ENCODE peak calls at places on chromosomes 12 and 14, in six cellular contexts. O, Q, V, T, A and Y are unnamed samples.

GRCh38 chr14:76257111-76257803 is 105.5 kb downstream of the GPATCH2L start:
- DNase-seq in V (peak; percentile 24), A (peak; percentile 22), T (no peak), O (no peak), Q (no peak), Y (no peak)

GRCh38 chr12:16088421-16088820 is 177.3 kb downstream of the DERA start:
- DNase-seq in V (no peak), O (no peak), T (no peak), Q (no peak), A (no peak), Y (no peak)

GRCh38 chr14:102124419-102124818 is 15.3 kb upstream of the WDR20 start:
- DNase-seq in O (no peak), A (no peak), Q (no peak), T (no peak), V (no peak), Y (no peak)

GRCh38 chr12:110371408-110372055 is 32.0 kb downstream of the ANAPC7 start:
- DNase-seq in A (no peak), O (no peak), Q (no peak), V (no peak), T (no peak), Y (no peak)

GRCh38 chr12:67650528-67651379 is 2.2 kb downstream of the DYRK2 start:
- DNase-seq in T (peak; percentile 20), O (no peak), Q (no peak), V (no peak), A (no peak), Y (no peak)

GRCh38 chr12:89977356-89978185 is 268.9 kb upstream of the ATP2B1 start:
- DNase-seq in V (no peak), O (no peak), T (no peak), Q (no peak), A (no peak), Y (no peak)

GRCh38 chr14:68779761-68780323 is 13.0 kb downstream of the ZFP36L1 start:
- DNase-seq in A (peak; percentile 93), V (no peak), O (no peak), T (peak; percentile 66), Q (no peak), Y (peak; percentile 84)

GRCh38 chr14:93706360-93706955 is 81.8 kb downstream of the PRIMA1 start:
- DNase-seq in T (no peak), Q (no peak), V (no peak), A (no peak), O (no peak), Y (no peak)

GRCh38 chr14:32513571-32514009 is 184.5 kb downstream of the AKAP6 start:
- DNase-seq in A (no peak), Q (no peak), T (no peak), V (no peak), O (no peak), Y (no peak)

GRCh38 chr14:101579372-101580080 is 18.2 kb downstream of the DIO3 start:
- DNase-seq in V (no peak), Q (peak; percentile 13), T (no peak), A (no peak), O (no peak), Y (no peak)